ENCODE peak calls at places on chromosomes 11 and 22, in five cellular contexts. Q is coronary artery, H is AG04450, L is fibroblast of lung, X is IMR-90. I is an unnamed sample.

GRCh38 chr11:113417428-113417827 is 29.8 kb downstream of the ANKK1 start:
- DNase-seq in Q (no peak), L (no peak), H (no peak), X (no peak), I (no peak)

GRCh38 chr11:35584321-35584720 is 33.9 kb upstream of the FJX1 start:
- DNase-seq in Q (no peak), L (peak), H (peak), X (peak), I (no peak)

GRCh38 chr22:46150615-46151423 is 493 bp downstream of the PPARA start:
- DNase-seq in Q (no peak), H (no peak), X (no peak), L (no peak), I (peak)

GRCh38 chr22:30175743-30176288 is 70.7 kb downstream of the LIF start:
- DNase-seq in X (no peak), Q (no peak), H (no peak), L (no peak), I (no peak)

GRCh38 chr11:125376856-125377255 is 119.2 kb downstream of the FEZ1 start:
- DNase-seq in H (no peak), X (no peak), Q (no peak), L (peak), I (no peak)

GRCh38 chr11:37465221-37465620 is 867.2 kb upstream of the RAG2 start:
- DNase-seq in H (no peak), L (no peak), X (peak), Q (no peak), I (no peak)

GRCh38 chr11:126833020-126833419 is 167.6 kb downstream of the KIRREL3 start:
- DNase-seq in Q (no peak), L (no peak), H (no peak), X (no peak), I (no peak)

GRCh38 chr11:7673724-7674434 is 579 bp upstream of the CYB5R2 start:
- DNase-seq in Q (peak), L (no peak), H (no peak), X (no peak), I (no peak)

GRCh38 chr22:48869161-48869560 is 958.5 kb downstream of the BRD1 start:
- DNase-seq in Q (no peak), L (no peak), X (no peak), H (no peak), I (no peak)

GRCh38 chr11:45765836-45766235 is 39.1 kb upstream of the SLC35C1 start:
- DNase-seq in X (no peak), H (no peak), L (no peak), Q (no peak), I (no peak)

GRCh38 chr22:41919357-41920224 is 4.7 kb upstream of the SHISA8 start:
- DNase-seq in H (no peak), Q (no peak), L (peak), X (peak), I (no peak)

GRCh38 chr11:94934836-94935235 is 38.5 kb downstream of the CWC15 start:
- DNase-seq in Q (no peak), L (no peak), X (no peak), H (no peak), I (no peak)

GRCh38 chr11:30917859-30918478 is 331.8 kb upstream of the MPPED2 start:
- DNase-seq in Q (no peak), X (peak), L (peak), H (peak), I (no peak)

GRCh38 chr11:88886796-88887195 is 179.0 kb downstream of the GRM5 start:
- DNase-seq in L (no peak), Q (no peak), H (peak), X (peak), I (peak)

GRCh38 chr11:111939836-111940604 is 2.9 kb downstream of the DIXDC1 start:
- DNase-seq in L (peak), Q (no peak), H (peak), X (peak), I (no peak)

GRCh38 chr11:107844041-107844440 is 14.5 kb downstream of the SLC35F2 start:
- DNase-seq in X (peak), H (no peak), L (peak), Q (peak), I (no peak)

GRCh38 chr11:12461516-12461915 is 84.1 kb downstream of the PARVA start:
- DNase-seq in H (no peak), X (no peak), Q (no peak), L (no peak), I (no peak)

GRCh38 chr22:35638408-35638807 is 9.8 kb upstream of the APOL6 start:
- DNase-seq in X (peak), L (peak), Q (peak), H (peak), I (no peak)

GRCh38 chr11:70788247-70789022 is 390.1 kb downstream of the CTTN start:
- DNase-seq in H (peak), L (peak), Q (no peak), X (peak), I (no peak)

GRCh38 chr11:79431535-79431934 is 9.3 kb downstream of the TENM4 start:
- DNase-seq in H (no peak), X (peak), Q (no peak), L (peak), I (no peak)

GRCh38 chr11:96307748-96308133 is 35.3 kb downstream of the MAML2 start:
- DNase-seq in H (peak), L (peak), Q (no peak), X (peak), I (no peak)

GRCh38 chr11:16126361-16126760 is 230.0 kb downstream of the SOX6 start:
- DNase-seq in L (peak), Q (no peak), H (no peak), X (peak), I (no peak)

GRCh38 chr11:118193910-118194566 is 17.6 kb upstream of the SCN2B start:
- DNase-seq in X (no peak), H (no peak), Q (no peak), L (no peak), I (no peak)

GRCh38 chr11:44286268-44286880 is 23.6 kb downstream of the ALX4 start:
- DNase-seq in H (no peak), L (peak), X (peak), Q (no peak), I (peak)

GRCh38 chr22:11598492-11599440 is 3929.2 kb upstream of the OR11H1 start:
- DNase-seq in L (no peak), Q (no peak), H (no peak), X (no peak), I (no peak)

GRCh38 chr11:86176165-86176884 is 68.2 kb upstream of the EED start:
- DNase-seq in H (no peak), L (peak), X (peak), Q (no peak), I (no peak)

GRCh38 chr22:24155597-24156145 is 25.6 kb upstream of the SUSD2 start:
- DNase-seq in H (no peak), L (peak), Q (peak), X (peak), I (peak)

GRCh38 chr11:10800292-10800691 is 8.4 kb downstream of the EIF4G2 start:
- DNase-seq in Q (no peak), X (no peak), L (no peak), H (no peak), I (no peak)

GRCh38 chr22:39979048-39979447 is 15.7 kb upstream of the FAM83F start:
- DNase-seq in H (no peak), X (no peak), Q (no peak), L (no peak), I (no peak)

GRCh38 chr11:35600439-35600838 is 17.8 kb upstream of the FJX1 start:
- DNase-seq in Q (no peak), X (no peak), H (no peak), L (no peak), I (no peak)

GRCh38 chr11:133160754-133161153 is 371.5 kb downstream of the OPCML start:
- DNase-seq in H (no peak), L (no peak), Q (no peak), X (no peak), I (no peak)

GRCh38 chr11:5476184-5476819 is 12.2 kb upstream of the OR52D1 start:
- DNase-seq in X (peak), L (peak), H (peak), Q (no peak), I (peak)

GRCh38 chr22:19806213-19807160 is 45.9 kb downstream of the TBX1 start:
- DNase-seq in H (no peak), X (no peak), L (peak), Q (no peak), I (no peak)

GRCh38 chr11:114125531-114125930 is 66.0 kb downstream of the ZBTB16 start:
- DNase-seq in H (no peak), Q (no peak), X (no peak), L (no peak), I (no peak)

GRCh38 chr11:94649925-94650623 is 82.9 kb downstream of the PIWIL4 start:
- DNase-seq in X (no peak), L (peak), Q (no peak), H (no peak), I (no peak)

GRCh38 chr11:126416542-126417090 is 61.1 kb downstream of the ST3GAL4 start:
- DNase-seq in X (peak), Q (peak), H (no peak), L (peak), I (peak)

GRCh38 chr11:73333626-73334199 is 25.6 kb downstream of the ARHGEF17 start:
- DNase-seq in H (no peak), L (no peak), X (no peak), Q (no peak), I (no peak)

GRCh38 chr11:73331138-73331916 is 23.3 kb downstream of the ARHGEF17 start:
- DNase-seq in L (peak), H (no peak), X (peak), Q (no peak), I (no peak)

GRCh38 chr11:73335204-73335923 is 27.3 kb downstream of the ARHGEF17 start:
- DNase-seq in L (peak), H (no peak), Q (no peak), X (peak), I (peak)

GRCh38 chr11:73334244-73335203 is 26.4 kb downstream of the ARHGEF17 start:
- DNase-seq in H (no peak), L (peak), Q (no peak), X (peak), I (no peak)

GRCh38 chr11:73333173-73333572 is 25.1 kb downstream of the ARHGEF17 start:
- DNase-seq in Q (no peak), X (no peak), H (no peak), L (no peak), I (no peak)
- TF ChIP-seq CTCF in Q (no peak), X (no peak), H (no peak), L (no peak), I (no peak)

GRCh38 chr11:380095-380480 is 10.8 kb downstream of the B4GALNT4 start:
- DNase-seq in X (no peak), L (no peak), H (no peak), Q (no peak), I (no peak)

GRCh38 chr11:376531-377173 is 7.4 kb downstream of the B4GALNT4 start:
- DNase-seq in H (no peak), Q (no peak), L (no peak), X (no peak), I (no peak)

GRCh38 chr11:379205-380094 is 10.2 kb downstream of the B4GALNT4 start:
- DNase-seq in L (no peak), X (no peak), H (no peak), Q (no peak), I (no peak)

GRCh38 chr11:377174-377865 is 8.0 kb downstream of the B4GALNT4 start:
- DNase-seq in X (no peak), L (no peak), H (no peak), Q (no peak), I (no peak)

GRCh38 chr11:377883-378500 is 8.7 kb downstream of the B4GALNT4 start:
- DNase-seq in Q (no peak), L (no peak), X (no peak), H (no peak), I (no peak)
- H3K4me3 ChIP-seq in Q (no peak), L (no peak), X (no peak), H (no peak), I (no peak)

GRCh38 chr11:67053896-67054850 is 2.5 kb upstream of the RHOD start:
- DNase-seq in Q (peak), L (peak), H (no peak), X (peak), I (no peak)
- TF ChIP-seq CTCF in Q (peak), L (peak), H (peak), X (peak), I (peak)

DNA sequence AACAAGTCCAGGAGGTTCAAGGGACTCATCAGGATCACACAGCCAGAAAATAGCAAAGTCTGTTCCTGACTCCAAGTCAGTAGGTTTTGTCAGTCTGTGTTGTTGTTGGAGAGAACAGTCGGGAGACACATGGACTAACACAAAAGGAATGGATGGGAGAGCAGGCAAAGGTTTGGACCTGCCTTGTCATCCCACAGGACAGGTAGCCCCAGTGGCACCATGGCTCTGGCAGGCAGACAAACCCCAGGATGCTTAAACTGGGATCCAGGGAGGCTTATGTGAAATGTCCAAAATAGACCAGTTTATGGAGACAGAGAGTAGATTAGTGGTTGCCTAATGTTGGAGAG is 201.6 kb upstream of the NAV2 start:
- DNase-seq in Q (peak), H (no peak), X (no peak), L (no peak), I (no peak)
- H3K4me3 ChIP-seq in Q (peak), H (no peak), X (no peak), L (no peak), I (no peak)

GRCh38 chr11:73912045-73912444 is 35.2 kb downstream of the PAAF1 start:
- DNase-seq in L (no peak), X (no peak), Q (no peak), H (no peak), I (no peak)

GRCh38 chr11:73902303-73902702 is 25.5 kb downstream of the PAAF1 start:
- DNase-seq in H (no peak), L (no peak), Q (no peak), X (no peak), I (no peak)

GRCh38 chr11:73907191-73907590 is 30.4 kb downstream of the PAAF1 start:
- DNase-seq in H (no peak), Q (no peak), X (peak), L (peak), I (no peak)
- TF ChIP-seq CTCF in H (peak), Q (no peak), X (peak), L (no peak), I (no peak)

DNA sequence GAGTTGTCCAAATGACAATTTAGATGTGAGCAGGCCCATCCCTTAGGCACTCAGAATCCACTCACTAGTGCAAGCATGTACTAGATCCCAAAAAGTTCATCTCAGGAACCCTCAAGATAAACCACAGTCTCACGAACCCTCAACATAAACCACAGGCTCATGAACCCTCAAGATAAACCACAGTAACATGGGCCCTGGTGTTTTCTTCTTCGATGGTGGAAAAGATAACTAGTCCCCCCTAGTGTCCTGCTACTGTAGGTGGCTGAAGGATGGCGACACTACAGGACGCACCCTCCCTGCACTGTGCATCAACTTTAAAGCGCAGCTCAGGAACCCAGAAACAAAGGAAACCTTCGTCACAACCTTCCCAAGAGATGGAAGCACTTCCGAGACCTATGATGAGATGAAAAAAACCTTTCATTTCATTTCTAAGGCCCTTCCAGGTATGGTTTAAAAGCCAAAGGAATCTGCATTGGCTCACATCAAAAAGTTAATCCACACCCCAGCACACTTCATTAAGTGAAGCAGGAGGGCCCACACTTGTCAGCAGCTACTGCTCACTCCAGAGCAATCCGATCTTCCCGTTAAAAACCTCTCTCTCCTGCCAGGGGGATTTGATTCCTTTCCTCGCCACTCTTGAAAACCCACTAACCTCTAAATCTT is 2.4 kb downstream of the LARGE1 start:
- DNase-seq in X (peak), H (no peak), L (peak), Q (no peak), I (no peak)
- H3K4me3 ChIP-seq in X (no peak), H (no peak), L (no peak), Q (peak), I (no peak)

I was measured in CD8-positive, alpha-beta T cell.